ENCODE peak calls at places on chromosomes 12 and 14, in four cellular contexts. D is MCF 10A, A is AG20443, Q is HS-5. N is an unnamed sample.

GRCh38 chr14:32078030-32078793 is 1.1 kb downstream of the ARHGAP5 start:
- DNase-seq in D (peak), A (peak), Q (no peak), N (peak)

GRCh38 chr14:101962503-101962874 is 1.9 kb upstream of the DYNC1H1 start:
- DNase-seq in A (peak), D (peak), Q (peak), N (peak)

GRCh38 chr12:48818831-48819590 is 715 bp downstream of the CACNB3 start:
- DNase-seq in A (no peak), D (no peak), Q (no peak), N (no peak)

GRCh38 chr12:31897791-31898503 is 61.3 kb upstream of the RESF1 start:
- DNase-seq in A (peak), D (peak), Q (no peak), N (peak)

GRCh38 chr14:21415329-21415728 is 31.5 kb upstream of the SUPT16H start:
- DNase-seq in Q (no peak), A (no peak), D (no peak), N (no peak)

GRCh38 chr12:120199595-120200306 is 1.2 kb downstream of the RPLP0 start:
- DNase-seq in A (peak), D (peak), Q (peak), N (no peak)

GRCh38 chr12:106581543-106582263 is 1.1 kb upstream of the RFX4 start:
- DNase-seq in D (no peak), Q (no peak), A (peak), N (no peak)

GRCh38 chr14:55556929-55557623 is 22.9 kb upstream of the KTN1 start:
- DNase-seq in A (peak), D (peak), Q (peak), N (peak)

GRCh38 chr12:105740337-105740736 is 398.4 kb downstream of the NUAK1 start:
- DNase-seq in Q (no peak), D (no peak), A (no peak), N (no peak)

GRCh38 chr12:120646044-120646443 is 5.6 kb downstream of the CABP1 start:
- DNase-seq in Q (no peak), A (no peak), D (no peak), N (no peak)

GRCh38 chr14:32417956-32418552 is 89.0 kb downstream of the AKAP6 start:
- DNase-seq in D (peak), A (peak), Q (peak), N (peak)

GRCh38 chr12:56163533-56164344 is 5.6 kb downstream of the MYL6 start:
- DNase-seq in Q (no peak), D (no peak), A (no peak), N (no peak)

GRCh38 chr12:39165338-39165737 is 259.9 kb upstream of the CPNE8 start:
- DNase-seq in Q (no peak), A (no peak), D (no peak), N (no peak)

GRCh38 chr14:69101331-69101826 is 51.5 kb downstream of the DCAF5 start:
- DNase-seq in Q (peak), D (peak), A (peak), N (no peak)

GRCh38 chr12:104023710-104024109 is 26.3 kb downstream of the GLT8D2 start:
- DNase-seq in A (no peak), D (no peak), Q (no peak), N (no peak)

GRCh38 chr12:68896881-68897540 is 36.0 kb downstream of the CPM start:
- DNase-seq in D (no peak), Q (no peak), A (no peak), N (no peak)

GRCh38 chr14:98956181-98956580 is 315.8 kb downstream of the BCL11B start:
- DNase-seq in D (no peak), A (no peak), Q (no peak), N (no peak)

GRCh38 chr14:103186894-103187586 is 63.8 kb downstream of the TNFAIP2 start:
- DNase-seq in D (no peak), Q (no peak), A (no peak), N (no peak)

GRCh38 chr12:109020136-109020535 is 732 bp downstream of the SVOP start:
- DNase-seq in A (no peak), Q (no peak), D (no peak), N (no peak)